ENCODE peak calls at places on chromosomes 6 and 20, in four cellular contexts. One of them, this sample, is unnamed.

GRCh38 chr20:658731-659291 is 5.8 kb upstream of the SRXN1 start:
- DNase-seq in spleen: no peak
- DNase-seq in H1: no peak
- DNase-seq in stomach: no peak
- DNase-seq in this sample: no peak

GRCh38 chr6:162862462-162862861 is 134.7 kb downstream of the PACRG start:
- DNase-seq in spleen: no peak
- DNase-seq in H1: no peak
- DNase-seq in stomach: no peak
- DNase-seq in this sample: no peak

GRCh38 chr20:14264869-14265268 is 72.5 kb downstream of the FLRT3 start:
- DNase-seq in spleen: no peak
- DNase-seq in H1: no peak
- DNase-seq in stomach: no peak
- DNase-seq in this sample: no peak

GRCh38 chr6:166977626-166978550 is 21.3 kb upstream of the CEP43 start:
- DNase-seq in spleen: no peak
- DNase-seq in H1: no peak
- DNase-seq in stomach: no peak
- DNase-seq in this sample: no peak

GRCh38 chr6:89843070-89843469 is 13.4 kb downstream of the CASP8AP2 start:
- DNase-seq in spleen: no peak
- DNase-seq in H1: no peak
- DNase-seq in stomach: no peak
- DNase-seq in this sample: no peak

GRCh38 chr20:1894951-1895673 is at the start of gene SIRPA:
- DNase-seq in spleen: peak; percentile 87
- DNase-seq in H1: peak; percentile 62
- DNase-seq in stomach: peak; percentile 55
- DNase-seq in this sample: peak; percentile 58

GRCh38 chr6:159691963-159692287 is 1.1 kb downstream of the SOD2 start:
- DNase-seq in spleen: peak; percentile 77
- DNase-seq in H1: no peak
- DNase-seq in stomach: no peak
- DNase-seq in this sample: no peak

GRCh38 chr6:56040271-56040670 is 164.9 kb upstream of the BMP5 start:
- DNase-seq in spleen: no peak
- DNase-seq in H1: no peak
- DNase-seq in stomach: no peak
- DNase-seq in this sample: no peak

GRCh38 chr20:51462566-51463276 is 79.8 kb downstream of the NFATC2 start:
- DNase-seq in spleen: peak; percentile 75
- DNase-seq in H1: no peak
- DNase-seq in stomach: no peak
- DNase-seq in this sample: peak; percentile 56

GRCh38 chr6:89375427-89375868 is 22.9 kb upstream of the UBE2J1 start:
- DNase-seq in spleen: peak; percentile 91
- DNase-seq in H1: peak; percentile 78
- DNase-seq in stomach: peak; percentile 71
- DNase-seq in this sample: peak; percentile 88

GRCh38 chr6:87645080-87645479 is 55.1 kb downstream of the ORC3 start:
- DNase-seq in spleen: no peak
- DNase-seq in H1: no peak
- DNase-seq in stomach: no peak
- DNase-seq in this sample: no peak

GRCh38 chr6:147099974-147100373 is 104.2 kb upstream of the STXBP5 start:
- DNase-seq in spleen: no peak
- DNase-seq in H1: no peak
- DNase-seq in stomach: no peak
- DNase-seq in this sample: no peak

GRCh38 chr6:107866606-107867301 is 42.6 kb upstream of the SCML4 start:
- DNase-seq in spleen: no peak
- DNase-seq in H1: no peak
- DNase-seq in stomach: no peak
- DNase-seq in this sample: no peak

GRCh38 chr20:47389867-47390347 is 33.4 kb upstream of the ZMYND8 start:
- DNase-seq in spleen: no peak
- DNase-seq in H1: no peak
- DNase-seq in stomach: no peak
- DNase-seq in this sample: no peak

GRCh38 chr6:6884193-6884627 is 223.6 kb upstream of the RREB1 start:
- DNase-seq in spleen: no peak
- DNase-seq in H1: no peak
- DNase-seq in stomach: no peak
- DNase-seq in this sample: no peak

GRCh38 chr6:129726650-129727049 is 16.7 kb upstream of the ARHGAP18 start:
- DNase-seq in spleen: no peak
- DNase-seq in H1: no peak
- DNase-seq in stomach: no peak
- DNase-seq in this sample: no peak

GRCh38 chr6:6494677-6495076 is 93.8 kb upstream of the LY86 start:
- DNase-seq in spleen: peak; percentile 84
- DNase-seq in H1: peak; percentile 73
- DNase-seq in stomach: peak; percentile 35
- DNase-seq in this sample: peak; percentile 73

GRCh38 chr6:55319961-55320690 is 7.1 kb upstream of the GFRAL start:
- DNase-seq in spleen: no peak
- DNase-seq in H1: no peak
- DNase-seq in stomach: no peak
- DNase-seq in this sample: no peak

DNA sequence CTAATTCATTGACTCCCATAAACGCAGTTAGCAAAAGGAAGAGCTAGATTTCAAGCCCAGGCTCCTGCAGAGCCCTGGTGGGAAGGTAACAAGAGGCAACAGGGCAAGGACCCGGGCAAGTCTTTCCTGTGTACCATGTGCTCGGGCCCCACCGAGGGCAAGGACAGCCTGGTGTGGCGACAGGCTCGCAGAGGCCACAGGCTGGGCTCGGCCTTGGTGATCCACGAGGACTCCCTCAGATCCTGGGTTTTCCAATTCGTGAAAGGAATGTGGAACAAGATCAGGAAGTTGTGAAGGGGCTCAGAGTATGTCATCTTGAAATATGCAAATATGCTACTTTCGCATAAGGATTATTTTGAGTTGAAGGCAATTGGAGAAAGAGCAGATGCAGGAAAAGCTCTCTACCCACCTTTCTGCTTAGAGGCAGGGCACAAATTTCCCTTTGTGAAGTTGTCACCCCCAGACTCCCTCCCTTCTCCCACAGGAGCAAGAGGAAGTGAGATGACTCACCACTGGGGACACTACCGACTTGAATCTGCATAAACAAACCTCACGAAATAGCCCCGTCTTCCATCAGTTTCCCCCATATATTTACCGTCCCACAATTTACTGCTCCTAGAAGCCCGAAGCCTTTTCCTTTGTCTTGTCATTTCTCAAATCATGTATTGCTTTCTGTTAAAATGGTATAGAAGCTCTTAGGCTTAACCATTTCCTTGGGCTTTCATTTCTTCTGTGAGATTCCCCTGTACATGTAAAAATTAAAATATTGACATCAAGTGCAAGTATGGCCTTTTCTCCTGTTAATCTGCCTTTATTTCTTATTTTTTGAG is 79.0 kb downstream of the PSMG4 start:
- DNase-seq in spleen: no peak
- DNase-seq in H1: no peak
- DNase-seq in stomach: no peak
- DNase-seq in this sample: no peak
- H3K36me3 ChIP-seq in spleen: no peaks in the 10 kb centered on the region
- H3K36me3 ChIP-seq in H1: no peaks in the 10 kb centered on the region
- H3K36me3 ChIP-seq in stomach: no peaks in the 10 kb centered on the region
- H3K36me3 ChIP-seq in this sample: no peaks in the 10 kb centered on the region

GRCh38 chr6:155591741-155592140 is 136.1 kb upstream of the NOX3 start:
- DNase-seq in spleen: no peak
- DNase-seq in H1: no peak
- DNase-seq in stomach: no peak
- DNase-seq in this sample: no peak
- H3K27ac ChIP-seq in spleen: no peak overlapping the region
- H3K27ac ChIP-seq in H1: no peak overlapping the region
- H3K27ac ChIP-seq in stomach: no peak overlapping the region
- H3K27ac ChIP-seq in this sample: no peak overlapping the region

GRCh38 chr6:10644225-10644624 is 50.2 kb downstream of the C6orf52 start:
- DNase-seq in spleen: no peak
- DNase-seq in H1: no peak
- DNase-seq in stomach: no peak
- DNase-seq in this sample: no peak
- H3K4me3 ChIP-seq in spleen: no peak overlapping the region
- H3K4me3 ChIP-seq in H1: no peak overlapping the region
- H3K4me3 ChIP-seq in stomach: no peak overlapping the region
- H3K4me3 ChIP-seq in this sample: no peak overlapping the region

GRCh38 chr20:53776858-53777257 is 183.2 kb upstream of the ZNF217 start:
- DNase-seq in spleen: no peak
- DNase-seq in H1: no peak
- DNase-seq in stomach: no peak
- DNase-seq in this sample: no peak
- H3K36me3 ChIP-seq in spleen: no peaks in the 10 kb centered on the region
- H3K36me3 ChIP-seq in H1: no peaks in the 10 kb centered on the region
- H3K36me3 ChIP-seq in stomach: no peaks in the 10 kb centered on the region
- H3K36me3 ChIP-seq in this sample: no peaks in the 10 kb centered on the region

GRCh38 chr20:50099565-50099991 is 13.4 kb downstream of the UBE2V1 start:
- DNase-seq in spleen: no peak
- DNase-seq in H1: no peak
- DNase-seq in stomach: no peak
- DNase-seq in this sample: no peak

GRCh38 chr20:50096237-50096636 is 16.7 kb downstream of the UBE2V1 start:
- DNase-seq in spleen: no peak
- DNase-seq in H1: no peak
- DNase-seq in stomach: no peak
- DNase-seq in this sample: no peak

GRCh38 chr20:50100552-50100951 is 12.4 kb downstream of the UBE2V1 start:
- DNase-seq in spleen: no peak
- DNase-seq in H1: no peak
- DNase-seq in stomach: no peak
- DNase-seq in this sample: no peak

GRCh38 chr20:50099121-50099520 is 13.8 kb downstream of the UBE2V1 start:
- DNase-seq in spleen: no peak
- DNase-seq in H1: no peak
- DNase-seq in stomach: no peak
- DNase-seq in this sample: no peak

DNA sequence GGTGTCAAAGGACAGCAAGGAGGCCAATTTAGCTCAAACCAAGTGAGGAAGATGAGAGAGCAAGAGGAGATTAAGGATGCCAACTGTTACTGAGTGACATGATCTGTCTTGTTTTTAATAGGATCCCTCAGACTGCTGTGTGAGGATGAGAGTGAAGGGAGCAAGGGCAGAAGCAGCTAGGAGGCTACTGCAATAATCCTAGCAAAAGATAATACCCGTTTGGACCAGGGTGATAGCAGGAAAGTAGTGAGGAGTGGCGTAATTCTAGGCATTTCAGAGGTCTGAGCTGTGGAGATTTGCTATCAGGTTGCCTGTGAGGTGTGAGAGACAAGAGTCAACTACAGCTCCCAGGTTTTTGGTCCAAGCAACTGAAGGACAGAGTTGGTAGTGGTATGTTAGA is 14.7 kb downstream of the UBE2V1 start:
- DNase-seq in spleen: no peak
- DNase-seq in H1: no peak
- DNase-seq in stomach: no peak
- DNase-seq in this sample: no peak
- H3K27ac ChIP-seq in spleen: no peak overlapping the region
- H3K27ac ChIP-seq in H1: no peak overlapping the region
- H3K27ac ChIP-seq in stomach: no peak overlapping the region
- H3K27ac ChIP-seq in this sample: no peak overlapping the region

This sample was measured in lower lobe of right lung.